ENCODE peak calls at places on chromosomes 16 and 17, in nine cellular contexts. L is T1000; A is T47D; I is progenitor cell of endocrine pancreas; D is posterior cingulate gyrus; Y is activated CD8-positive, alpha-beta memory T cell treated with anti-CD3 and anti-CD28 coated beads for 1 hour; M is pons; F is fibroblast of pulmonary artery; K is retina. C is an unnamed sample.

GRCh38 chr17:62172492-62173291 is 107.6 kb upstream of the MED13 start:
- DNase-seq in Y (no peak), K (no peak), I (no peak), A (no peak), D (no peak), F (peak), M (no peak), L (no peak), C (no peak)

GRCh38 chr17:38558751-38559024 is 47.1 kb downstream of the SRCIN1 start:
- DNase-seq in M (no peak), K (no peak), I (no peak), F (no peak), A (no peak), L (no peak), D (no peak), Y (no peak), C (no peak)

GRCh38 chr16:47956881-47957280 is 198.9 kb downstream of the ABCC12 start:
- DNase-seq in L (no peak), D (no peak), A (no peak), I (no peak), F (no peak), Y (no peak), K (peak), M (no peak), C (no peak)

GRCh38 chr16:20940864-20941634 is 40.5 kb downstream of the LYRM1 start:
- DNase-seq in K (no peak), L (no peak), I (no peak), Y (no peak), D (no peak), F (no peak), A (no peak), M (no peak), C (no peak)

GRCh38 chr17:17792551-17793377 is 44.0 kb downstream of the SREBF1 start:
- DNase-seq in I (no peak), D (no peak), F (peak), M (peak), Y (peak), A (no peak), K (peak), L (no peak), C (no peak)

GRCh38 chr17:17186051-17186450 is 20.1 kb downstream of the PLD6 start:
- DNase-seq in D (no peak), L (no peak), I (no peak), Y (no peak), A (no peak), F (no peak), K (no peak), M (no peak), C (peak)

GRCh38 chr16:83958137-83958810 is 5.2 kb downstream of the OSGIN1 start:
- DNase-seq in F (no peak), I (no peak), M (no peak), Y (no peak), L (no peak), A (no peak), D (no peak), K (no peak), C (no peak)

GRCh38 chr17:17713839-17714238 is 32.6 kb downstream of the RAI1 start:
- DNase-seq in I (no peak), F (peak), K (no peak), A (no peak), M (no peak), Y (no peak), D (no peak), L (no peak), C (no peak)

GRCh38 chr17:79809530-79810137 is 12.8 kb upstream of the CBX8 start:
- DNase-seq in K (peak), D (no peak), L (no peak), Y (no peak), I (no peak), A (no peak), M (no peak), F (no peak), C (no peak)

GRCh38 chr17:40448639-40449261 is 5.5 kb downstream of the IGFBP4 start:
- DNase-seq in A (no peak), D (no peak), I (no peak), F (peak), L (no peak), K (no peak), M (no peak), Y (no peak), C (no peak)

GRCh38 chr16:5851583-5851982 is 754.0 kb upstream of the EEF2KMT start:
- DNase-seq in D (no peak), A (no peak), F (no peak), L (no peak), I (no peak), K (no peak), Y (no peak), M (no peak), C (no peak)

GRCh38 chr16:794091-794842 is 5.8 kb downstream of the CHTF18 start:
- DNase-seq in F (no peak), Y (no peak), L (no peak), M (no peak), I (no peak), A (no peak), K (no peak), D (no peak), C (no peak)

GRCh38 chr17:43900183-43900857 is 7.0 kb downstream of the MPP2 start:
- DNase-seq in F (peak), K (peak), D (peak), L (no peak), I (peak), Y (peak), A (peak), M (peak), C (peak)

GRCh38 chr17:50033316-50033715 is 22.6 kb upstream of the ITGA3 start:
- DNase-seq in K (no peak), I (no peak), M (no peak), A (no peak), F (peak), Y (no peak), D (no peak), L (no peak), C (no peak)

C was measured in Caco-2.